ENCODE peak calls at places on chromosome 2, in five cellular contexts. One of them, this sample, is unnamed.

GRCh38 chr2:160389875-160390274 is 103.7 kb downstream of the RBMS1 start:
- DNase-seq in coronary artery: no peak
- DNase-seq in frontal cortex: no peak
- DNase-seq in AG10803: peak
- DNase-seq in cardiac muscle cell: peak
- DNase-seq in this sample: no peak

GRCh38 chr2:169086893-169087467 is 17.6 kb downstream of the DHRS9 start:
- DNase-seq in coronary artery: no peak
- DNase-seq in frontal cortex: no peak
- DNase-seq in AG10803: no peak
- DNase-seq in cardiac muscle cell: no peak
- DNase-seq in this sample: no peak

GRCh38 chr2:227106845-227107759 is 56.9 kb downstream of the COL4A4 start:
- DNase-seq in coronary artery: no peak
- DNase-seq in frontal cortex: no peak
- DNase-seq in AG10803: peak
- DNase-seq in cardiac muscle cell: peak
- DNase-seq in this sample: peak

GRCh38 chr2:211468217-211468616 is 911.8 kb downstream of the CPS1 start:
- DNase-seq in coronary artery: no peak
- DNase-seq in frontal cortex: no peak
- DNase-seq in AG10803: no peak
- DNase-seq in cardiac muscle cell: no peak
- DNase-seq in this sample: no peak

GRCh38 chr2:120647487-120647886 is 88.2 kb upstream of the GLI2 start:
- DNase-seq in coronary artery: no peak
- DNase-seq in frontal cortex: no peak
- DNase-seq in AG10803: peak
- DNase-seq in cardiac muscle cell: peak
- DNase-seq in this sample: no peak

GRCh38 chr2:183606022-183606717 is 481.9 kb downstream of the NUP35 start:
- DNase-seq in coronary artery: no peak
- DNase-seq in frontal cortex: no peak
- DNase-seq in AG10803: no peak
- DNase-seq in cardiac muscle cell: no peak
- DNase-seq in this sample: no peak

GRCh38 chr2:64846175-64846574 is 143.0 kb upstream of the SLC1A4 start:
- DNase-seq in coronary artery: no peak
- DNase-seq in frontal cortex: no peak
- DNase-seq in AG10803: peak
- DNase-seq in cardiac muscle cell: peak
- DNase-seq in this sample: no peak

GRCh38 chr2:149601141-149601796 is 13.7 kb upstream of the MMADHC start:
- DNase-seq in coronary artery: no peak
- DNase-seq in frontal cortex: no peak
- DNase-seq in AG10803: peak
- DNase-seq in cardiac muscle cell: peak
- DNase-seq in this sample: peak

GRCh38 chr2:13822365-13822764 is 810.2 kb upstream of the LRATD1 start:
- DNase-seq in coronary artery: no peak
- DNase-seq in frontal cortex: no peak
- DNase-seq in AG10803: no peak
- DNase-seq in cardiac muscle cell: no peak
- DNase-seq in this sample: no peak

GRCh38 chr2:122514451-122514996 is 759.1 kb downstream of the TSN start:
- DNase-seq in coronary artery: no peak
- DNase-seq in frontal cortex: no peak
- DNase-seq in AG10803: peak
- DNase-seq in cardiac muscle cell: peak
- DNase-seq in this sample: no peak

GRCh38 chr2:164061129-164061746 is 325.4 kb upstream of the FIGN start:
- DNase-seq in coronary artery: no peak
- DNase-seq in frontal cortex: no peak
- DNase-seq in AG10803: peak
- DNase-seq in cardiac muscle cell: peak
- DNase-seq in this sample: no peak

GRCh38 chr2:113877651-113878594 is 12.0 kb upstream of the ACTR3 start:
- DNase-seq in coronary artery: no peak
- DNase-seq in frontal cortex: no peak
- DNase-seq in AG10803: peak
- DNase-seq in cardiac muscle cell: no peak
- DNase-seq in this sample: no peak